ENCODE peak calls at places on chromosomes 1 and 21, in ten cellular contexts. D is foreskin fibroblast; F is retinal pigment epithelial cell; G is T-helper 17 cell; K is T-helper 9 cell; H is CD4-positive, alpha-beta memory T cell; Q is NCI-H446 treated with DMSO at 0.1 percent for 48 hours; Z is neuronal stem cell; N is fibroblast of the conjunctiva; M is activated naive CD8-positive, alpha-beta T cell treated with anti-CD3 and anti-CD28 coated beads for 36 hours. B is an unnamed sample.

GRCh38 chr1:42298520-42298919 is 36.5 kb downstream of the FOXJ3 start:
- DNase-seq in H (peak; percentile 18), D (no peak), Z (no peak), F (no peak), N (no peak), K (no peak), G (no peak), Q (no peak), M (no peak), B (no peak)

GRCh38 chr1:59967141-59967697 is 40.6 kb upstream of the CYP2J2 start:
- DNase-seq in Z (no peak), F (peak; percentile 68), G (no peak), M (no peak), K (no peak), N (no peak), Q (no peak), D (peak; percentile 83), H (no peak), B (peak; percentile 25)

GRCh38 chr1:163085041-163085903 is 16.1 kb downstream of the RGS4 start:
- DNase-seq in F (no peak), H (no peak), D (peak; percentile 82), G (no peak), K (no peak), Q (no peak), M (no peak), Z (no peak), N (no peak), B (peak; percentile 14)

GRCh38 chr1:186531561-186532165 is 70.7 kb upstream of the PDC start:
- DNase-seq in M (no peak), N (no peak), D (peak; percentile 45), Z (no peak), K (no peak), Q (no peak), H (no peak), F (no peak), G (no peak), B (peak; percentile 15)

GRCh38 chr21:22395965-22396364 is 1397.8 kb downstream of the NCAM2 start:
- DNase-seq in F (no peak), G (no peak), N (no peak), Z (no peak), M (no peak), K (no peak), D (no peak), H (no peak), Q (no peak), B (no peak)

GRCh38 chr1:79198841-79199240 is 192.3 kb upstream of the ADGRL4 start:
- DNase-seq in N (no peak), M (no peak), D (peak; percentile 82), H (no peak), Q (no peak), Z (no peak), K (no peak), G (no peak), F (peak; percentile 14), B (peak; percentile 70)

GRCh38 chr1:209657140-209657879 is 5.1 kb upstream of the LAMB3 start:
- DNase-seq in N (no peak), Q (no peak), G (no peak), Z (no peak), H (no peak), F (no peak), M (no peak), D (peak; percentile 49), K (no peak), B (peak; percentile 58)

GRCh38 chr1:243233908-243234307 is 21.2 kb downstream of the CEP170 start:
- DNase-seq in D (peak; percentile 87), M (no peak), Q (peak; percentile 61), Z (no peak), F (no peak), H (no peak), K (no peak), G (no peak), N (peak; percentile 43), B (peak; percentile 80)

GRCh38 chr1:168987330-168987729 is 119.2 kb upstream of the ATP1B1 start:
- DNase-seq in H (no peak), Z (no peak), K (no peak), M (no peak), D (no peak), F (no peak), Q (no peak), N (no peak), G (no peak), B (no peak)

GRCh38 chr1:233904979-233905415 is 521 bp downstream of the SLC35F3 start:
- DNase-seq in Q (no peak), F (no peak), H (no peak), Z (no peak), M (peak; percentile 3), D (no peak), K (no peak), N (no peak), G (no peak), B (no peak)

GRCh38 chr1:9112961-9113880 is 15.7 kb downstream of the GPR157 start:
- DNase-seq in Q (no peak), H (no peak), D (no peak), F (no peak), Z (no peak), N (no peak), K (no peak), M (no peak), G (no peak), B (no peak)

GRCh38 chr1:119081267-119081666 is 59.2 kb downstream of the WARS2 start:
- DNase-seq in G (no peak), M (no peak), Q (no peak), Z (no peak), H (no peak), N (no peak), D (peak; percentile 16), K (no peak), F (no peak), B (peak; percentile 86)

GRCh38 chr1:184745929-184746583 is 8.6 kb downstream of the EDEM3 start:
- DNase-seq in Z (no peak), K (no peak), H (peak; percentile 66), M (no peak), F (no peak), G (no peak), D (no peak), Q (no peak), N (no peak), B (no peak)

GRCh38 chr1:203379831-203380230 is 28.9 kb upstream of the FMOD start:
- DNase-seq in Q (no peak), G (no peak), H (no peak), K (no peak), D (no peak), N (no peak), Z (no peak), M (no peak), F (no peak), B (no peak)

GRCh38 chr1:6386371-6386949 is 7.1 kb downstream of the ACOT7 start:
- DNase-seq in F (no peak), N (no peak), M (no peak), Z (no peak), Q (no peak), K (no peak), H (no peak), G (no peak), D (peak; percentile 54), B (peak; percentile 46)

GRCh38 chr1:27868932-27869718 is 3.2 kb upstream of the THEMIS2 start:
- DNase-seq in Z (no peak), F (no peak), H (peak; percentile 78), K (peak; percentile 46), Q (no peak), G (peak; percentile 48), D (no peak), N (no peak), M (peak; percentile 50), B (no peak)

GRCh38 chr1:5140136-5140535 is 485.7 kb downstream of the AJAP1 start:
- DNase-seq in F (no peak), D (no peak), M (no peak), Q (no peak), G (no peak), N (no peak), H (no peak), K (no peak), Z (no peak), B (no peak)

GRCh38 chr1:41683681-41684500 is 199.4 kb upstream of the EDN2 start:
- DNase-seq in G (no peak), N (no peak), H (no peak), F (no peak), Q (no peak), K (no peak), Z (no peak), D (peak; percentile 58), M (no peak), B (no peak)

GRCh38 chr1:53123462-53124129 is 18.8 kb downstream of the SLC1A7 start:
- DNase-seq in K (no peak), H (no peak), N (peak; percentile 54), G (no peak), M (no peak), F (no peak), D (peak; percentile 84), Z (no peak), Q (no peak), B (no peak)

GRCh38 chr1:222247081-222247480 is 300.8 kb downstream of the HHIPL2 start:
- DNase-seq in F (no peak), M (no peak), N (no peak), K (no peak), Q (no peak), G (no peak), H (no peak), Z (peak; percentile 29), D (no peak), B (no peak)

GRCh38 chr21:27168084-27168483 is 201.2 kb upstream of the ADAMTS5 start:
- DNase-seq in K (no peak), F (no peak), N (no peak), G (no peak), D (peak; percentile 34), M (no peak), H (no peak), Z (no peak), Q (no peak), B (peak; percentile 28)

GRCh38 chr1:155209373-155209721 is 852 bp downstream of the MTX1 start:
- DNase-seq in K (no peak), N (no peak), D (no peak), M (no peak), G (no peak), F (no peak), Q (no peak), H (no peak), Z (no peak), B (no peak)

GRCh38 chr1:89842547-89843278 is 21.9 kb downstream of the LRRC8D start:
- DNase-seq in K (no peak), N (no peak), D (peak; percentile 58), Z (no peak), G (no peak), H (no peak), F (no peak), M (peak; percentile 15), Q (no peak), B (peak; percentile 68)

GRCh38 chr1:171127481-171127880 is 36.8 kb downstream of the FMO3 start:
- DNase-seq in D (peak; percentile 80), N (peak; percentile 83), Z (no peak), F (no peak), K (no peak), G (no peak), Q (no peak), M (no peak), H (no peak), B (peak; percentile 84)

GRCh38 chr1:18199462-18199861 is 91.9 kb downstream of the IGSF21 start:
- DNase-seq in Z (peak; percentile 15), H (no peak), G (no peak), D (no peak), F (no peak), K (no peak), N (no peak), M (no peak), Q (no peak), B (no peak)

GRCh38 chr1:117059334-117059677 is 820 bp upstream of the TTF2 start:
- DNase-seq in G (peak; percentile 60), Q (no peak), K (peak; percentile 54), N (no peak), F (no peak), M (peak; percentile 79), Z (no peak), H (peak; percentile 75), D (no peak), B (no peak)

GRCh38 chr1:181044449-181044966 is 10.7 kb downstream of the MR1 start:
- DNase-seq in Z (no peak), D (no peak), G (no peak), H (peak; percentile 19), M (peak; percentile 75), F (no peak), N (no peak), Q (no peak), K (no peak), B (peak; percentile 60)

GRCh38 chr1:153422450-153423068 is 6.2 kb downstream of the S100A7A start:
- DNase-seq in Q (no peak), N (peak; percentile 26), D (peak; percentile 81), F (peak; percentile 17), H (peak; percentile 63), G (peak; percentile 30), K (peak; percentile 67), M (peak; percentile 40), Z (peak; percentile 86), B (peak; percentile 66)

B was measured in choroid plexus epithelial cell.